ENCODE peak calls at places on chromosomes 6 and 20, in eight cellular contexts. T is iris pigment epithelial cell; V is activated CD4-positive, alpha-beta T cell treated with anti-CD3 and anti-CD28 coated beads, Interleukin-2, amount 10 ng/mL, durations not matched to agents 7 days and 5 days; G is NCI-H460; S is cardiac muscle cell; P is anterior cingulate cortex; Z is stimulated activated CD8-positive, alpha-beta memory T cell treated with anti-CD3 and anti-CD28 coated beads, Interleukin-12 subunit alpha, Interleukin-12 subunit beta, amount 100 ng/mL, for 1 hour; M is pons. D is an unnamed sample.

GRCh38 chr20:46568570-46569129 is 18.2 kb upstream of the OCSTAMP start:
- DNase-seq in T (peak), V (no peak), G (no peak), S (peak), P (no peak), Z (no peak), M (peak), D (peak)

GRCh38 chr6:156395276-156395675 is 381.9 kb upstream of the ARID1B start:
- DNase-seq in T (no peak), V (peak), G (no peak), S (no peak), P (no peak), Z (no peak), M (no peak), D (no peak)

GRCh38 chr6:36924131-36924530 is 30.4 kb upstream of the PI16 start:
- DNase-seq in T (no peak), V (peak), G (no peak), S (no peak), P (no peak), Z (no peak), M (no peak), D (no peak)

GRCh38 chr6:157884756-157885155 is 61.7 kb downstream of the SNX9 start:
- DNase-seq in T (no peak), V (no peak), G (no peak), S (no peak), P (no peak), Z (no peak), M (no peak), D (no peak)

GRCh38 chr6:37862992-37863391 is 43.5 kb downstream of the ZFAND3 start:
- DNase-seq in T (peak), V (no peak), G (no peak), S (peak), P (no peak), Z (no peak), M (no peak), D (no peak)

GRCh38 chr6:99349620-99350141 is at the start of gene FAXC:
- DNase-seq in T (peak), V (peak), G (no peak), S (peak), P (peak), Z (no peak), M (no peak), D (peak)

GRCh38 chr6:145372671-145373123 is 362.6 kb downstream of the EPM2A start:
- DNase-seq in T (peak), V (peak), G (no peak), S (peak), P (no peak), Z (no peak), M (peak), D (no peak)

GRCh38 chr6:21115111-21115510 is 478.4 kb upstream of the SOX4 start:
- DNase-seq in T (peak), V (no peak), G (no peak), S (peak), P (no peak), Z (no peak), M (peak), D (no peak)

GRCh38 chr6:161169690-161170089 is 104.2 kb downstream of the AGPAT4 start:
- DNase-seq in T (peak), V (no peak), G (no peak), S (peak), P (no peak), Z (no peak), M (peak), D (no peak)

GRCh38 chr6:163782436-163783003 is 368.0 kb downstream of the QKI start:
- DNase-seq in T (no peak), V (no peak), G (no peak), S (no peak), P (no peak), Z (no peak), M (peak), D (no peak)

GRCh38 chr6:134826889-134827737 is 122.8 kb downstream of the ALDH8A1 start:
- DNase-seq in T (peak), V (no peak), G (no peak), S (peak), P (no peak), Z (no peak), M (no peak), D (no peak)

D was measured in nucleus accumbens.